ENCODE peak calls at places on chromosomes 13 and 19, in six cellular contexts. C, Z, W, Y, K and A are unnamed samples.

GRCh38 chr19:45455707-45456499 is 11.9 kb upstream of the FOSB start:
- DNase-seq in C (peak), Z (peak), W (peak), Y (peak), K (peak), A (no peak)

GRCh38 chr19:33438016-33438671 is 64.6 kb downstream of the CEBPG start:
- DNase-seq in C (no peak), Z (no peak), W (no peak), Y (no peak), K (no peak), A (no peak)

GRCh38 chr13:112176746-112177119 is 109.8 kb downstream of the SOX1 start:
- DNase-seq in C (no peak), Z (no peak), W (no peak), Y (no peak), K (no peak), A (no peak)

GRCh38 chr13:114222461-114222968 is 12.2 kb upstream of the CDC16 start:
- DNase-seq in C (no peak), Z (no peak), W (peak), Y (no peak), K (peak), A (no peak)

GRCh38 chr19:13894552-13894951 is 11.4 kb downstream of the BRME1 start:
- DNase-seq in C (no peak), Z (no peak), W (no peak), Y (no peak), K (no peak), A (no peak)

GRCh38 chr13:34020388-34020787 is 202.4 kb downstream of the RFC3 start:
- DNase-seq in C (no peak), Z (no peak), W (peak), Y (no peak), K (no peak), A (no peak)

GRCh38 chr19:48136547-48136946 is 25.9 kb upstream of the PLA2G4C start:
- DNase-seq in C (no peak), Z (no peak), W (no peak), Y (no peak), K (no peak), A (no peak)

GRCh38 chr13:38641164-38641948 is 45.5 kb upstream of the FREM2 start:
- DNase-seq in C (no peak), Z (no peak), W (peak), Y (no peak), K (no peak), A (no peak)

GRCh38 chr19:51461723-51462161 is 3.5 kb upstream of the SIGLEC8 start:
- DNase-seq in C (no peak), Z (no peak), W (no peak), Y (no peak), K (no peak), A (no peak)

GRCh38 chr19:33528404-33528803 is 6.8 kb upstream of the PEPD start:
- DNase-seq in C (no peak), Z (no peak), W (no peak), Y (no peak), K (no peak), A (no peak)

GRCh38 chr13:93004919-93005318 is 221.7 kb upstream of the GPC6 start:
- DNase-seq in C (peak), Z (no peak), W (peak), Y (peak), K (no peak), A (peak)

GRCh38 chr19:10593820-10594637 is 6.9 kb upstream of the AP1M2 start:
- DNase-seq in C (no peak), Z (no peak), W (no peak), Y (no peak), K (no peak), A (no peak)

GRCh38 chr13:101554420-101555125 is 102.1 kb downstream of the ITGBL1 start:
- DNase-seq in C (peak), Z (no peak), W (no peak), Y (no peak), K (no peak), A (no peak)

GRCh38 chr13:22482496-22483000 is 698.2 kb upstream of the SGCG start:
- DNase-seq in C (no peak), Z (no peak), W (no peak), Y (no peak), K (no peak), A (no peak)

GRCh38 chr13:71864094-71864980 is 2.7 kb downstream of the DACH1 start:
- DNase-seq in C (peak), Z (no peak), W (no peak), Y (peak), K (peak), A (no peak)

GRCh38 chr19:46489445-46490272 is 6.0 kb downstream of the PNMA8B start:
- DNase-seq in C (no peak), Z (no peak), W (no peak), Y (peak), K (no peak), A (no peak)

GRCh38 chr13:32984857-32985626 is 31.2 kb upstream of the KL start:
- DNase-seq in C (no peak), Z (no peak), W (peak), Y (no peak), K (no peak), A (no peak)

GRCh38 chr19:7513809-7514642 is 1.9 kb upstream of the ZNF358 start:
- DNase-seq in C (no peak), Z (no peak), W (no peak), Y (no peak), K (no peak), A (no peak)

GRCh38 chr13:94712812-94713555 is 639 bp upstream of the SOX21 start:
- DNase-seq in C (peak), Z (peak), W (no peak), Y (peak), K (peak), A (no peak)

GRCh38 chr13:73922728-73923393 is 211.3 kb downstream of the KLF12 start:
- DNase-seq in C (no peak), Z (no peak), W (peak), Y (no peak), K (no peak), A (no peak)

GRCh38 chr19:5805465-5806132 is 732 bp downstream of the NRTN start:
- DNase-seq in C (peak), Z (no peak), W (no peak), Y (peak), K (peak), A (no peak)

GRCh38 chr13:22050951-22051563 is 380.2 kb downstream of the FGF9 start:
- DNase-seq in C (no peak), Z (no peak), W (no peak), Y (no peak), K (no peak), A (no peak)

GRCh38 chr13:36298535-36299068 is 988 bp upstream of the CCDC169 start:
- DNase-seq in C (no peak), Z (no peak), W (no peak), Y (peak), K (no peak), A (no peak)

GRCh38 chr13:30408319-30409101 is 13.8 kb upstream of the UBE2L5 start:
- DNase-seq in C (peak), Z (no peak), W (peak), Y (peak), K (peak), A (no peak)

GRCh38 chr19:10219678-10220077 is 11.5 kb downstream of the S1PR2 start:
- DNase-seq in C (peak), Z (no peak), W (peak), Y (peak), K (no peak), A (no peak)

GRCh38 chr13:112696001-112696868 is 6.4 kb downstream of the ATP11A start:
- DNase-seq in C (no peak), Z (no peak), W (no peak), Y (no peak), K (no peak), A (no peak)

GRCh38 chr19:55683449-55684261 is 8.6 kb downstream of the EPN1 start:
- DNase-seq in C (no peak), Z (no peak), W (no peak), Y (no peak), K (no peak), A (no peak)

GRCh38 chr19:48206402-48207093 is 36.1 kb downstream of the ZSWIM9 start:
- DNase-seq in C (no peak), Z (no peak), W (peak), Y (no peak), K (no peak), A (no peak)

GRCh38 chr13:21231426-21231945 is 55.0 kb downstream of the MRPL57 start:
- DNase-seq in C (no peak), Z (no peak), W (no peak), Y (no peak), K (no peak), A (no peak)

GRCh38 chr19:2616741-2617392 is 85.6 kb downstream of the GNG7 start:
- DNase-seq in C (no peak), Z (no peak), W (no peak), Y (no peak), K (no peak), A (no peak)

GRCh38 chr19:44807162-44807561 is 1.7 kb upstream of the BCAM start:
- DNase-seq in C (peak), Z (no peak), W (peak), Y (no peak), K (no peak), A (no peak)

GRCh38 chr13:24745861-24746617 is 17.9 kb upstream of the RNF17 start:
- DNase-seq in C (peak), Z (no peak), W (no peak), Y (peak), K (no peak), A (no peak)

GRCh38 chr19:28727133-28727834 is 485.7 kb downstream of the UQCRFS1 start:
- DNase-seq in C (no peak), Z (no peak), W (no peak), Y (peak), K (peak), A (no peak)
- H3K4me3 ChIP-seq in C (no peak), Z (peak), W (no peak), Y (peak), K (peak), A (peak)

GRCh38 chr19:23439623-23440022 is 44.4 kb upstream of the ZNF91 start:
- DNase-seq in C (no peak), Z (no peak), W (no peak), Y (no peak), K (no peak), A (no peak)
- TF ChIP-seq CTCF in C (no peak), Z (no peak), W (peak), Y (no peak), K (no peak), A (peak)

GRCh38 chr19:49931293-49932040 is 2.2 kb upstream of the NUP62 start:
- DNase-seq in C (no peak), Z (no peak), W (no peak), Y (no peak), K (no peak), A (no peak)

GRCh38 chr19:49929121-49929610 is at the start of the genes ATF5 and NUP62:
- DNase-seq in C (peak), Z (no peak), W (peak), Y (peak), K (peak), A (peak)

GRCh38 chr19:49929611-49930482 is 543 bp upstream of the NUP62 start:
- DNase-seq in C (peak), Z (peak), W (peak), Y (peak), K (peak), A (peak)

GRCh38 chr19:49932041-49932451 is 2.7 kb upstream of the NUP62 start:
- DNase-seq in C (peak), Z (no peak), W (peak), Y (no peak), K (no peak), A (no peak)

DNA sequence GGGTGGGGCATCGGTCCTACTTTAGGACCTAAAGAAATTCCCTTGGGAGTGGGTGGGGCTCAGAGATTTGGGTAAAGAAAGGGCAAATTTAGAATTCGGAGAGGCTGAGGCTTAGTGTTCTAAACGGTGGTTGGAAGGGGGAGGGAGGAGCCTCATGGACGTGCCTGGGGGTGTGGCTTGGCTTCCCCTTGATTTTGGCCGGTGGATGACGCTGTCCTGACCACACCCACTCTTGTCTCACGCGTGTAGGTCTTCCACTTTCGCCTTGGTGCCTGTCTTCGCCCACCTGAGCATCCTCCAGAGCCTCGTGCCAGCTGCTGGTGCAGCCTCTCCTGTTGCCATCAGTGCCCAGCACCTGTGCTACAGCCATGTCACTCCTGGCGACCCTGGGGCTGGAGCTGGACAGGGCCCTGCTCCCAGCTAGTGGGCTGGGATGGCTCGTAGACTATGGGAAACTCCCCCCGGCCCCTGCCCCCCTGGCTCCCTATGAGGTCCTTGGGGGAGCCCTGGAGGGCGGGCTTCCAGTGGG is 1.2 kb upstream of the NUP62 start:
- DNase-seq in C (no peak), Z (no peak), W (no peak), Y (no peak), K (no peak), A (no peak)
- H3K4me3 ChIP-seq in C (no peak), Z (no peak), W (no peak), Y (peak), K (peak), A (peak)

DNA sequence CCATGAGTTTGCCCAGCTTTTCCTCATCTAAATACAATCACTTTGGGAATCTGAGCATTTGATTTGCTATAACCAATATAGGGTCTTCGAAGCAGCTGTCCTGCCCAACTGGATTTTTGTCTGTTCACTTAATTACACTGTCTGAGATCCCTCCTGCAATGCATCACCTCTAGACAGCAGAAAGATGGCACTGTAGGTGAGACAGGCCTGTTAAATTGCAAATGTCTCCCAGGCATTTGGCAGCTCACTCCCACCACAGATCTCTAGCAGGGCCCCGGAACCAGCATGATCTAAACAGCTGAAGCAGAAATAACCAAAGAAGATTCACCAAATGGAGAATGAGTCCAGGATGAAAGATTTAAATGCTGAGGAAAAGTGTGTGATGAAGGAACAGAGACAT is 41.9 kb upstream of the SERPINE3 start:
- DNase-seq in C (no peak), Z (no peak), W (no peak), Y (no peak), K (no peak), A (no peak)
- TF ChIP-seq CTCF in C (no peak), Z (no peak), W (no peak), Y (no peak), K (no peak), A (no peak)